ENCODE peak calls at places on chromosomes 7 and 10, in ten cellular contexts. R is AG09309, E is mammary epithelial cell, K is fibroblast of lung, I is heart left ventricle, T is brain microvascular endothelial cell, D is GM13976, H is lower lobe of right lung, J is GM20000, P is right atrium auricular region. G is an unnamed sample.

GRCh38 chr10:65565246-65565645 is 1360.6 kb upstream of the LRRTM3 start:
- DNase-seq in D (no peak), R (no peak), I (no peak), P (no peak), J (no peak), E (no peak), K (no peak), T (no peak), H (no peak), G (no peak)

GRCh38 chr7:36796850-36797618 is 72.7 kb upstream of the AOAH start:
- DNase-seq in R (no peak), T (no peak), I (no peak), H (no peak), E (no peak), P (no peak), J (no peak), K (no peak), D (no peak), G (no peak)

GRCh38 chr10:31926154-31926553 is 2.5 kb downstream of the ARHGAP12 start:
- DNase-seq in K (no peak), H (no peak), T (no peak), D (no peak), E (peak; percentile 8), J (no peak), I (no peak), R (no peak), P (no peak), G (no peak)

GRCh38 chr7:135710417-135711138 is 17.4 kb downstream of the SLC13A4 start:
- DNase-seq in E (no peak), J (peak; percentile 66), T (no peak), K (no peak), H (no peak), I (no peak), R (no peak), P (no peak), D (peak; percentile 77), G (no peak)

GRCh38 chr10:52394246-52394645 is 80.2 kb downstream of the DKK1 start:
- DNase-seq in J (no peak), H (no peak), K (no peak), T (no peak), R (no peak), I (no peak), E (no peak), D (no peak), P (no peak), G (no peak)

GRCh38 chr7:35596061-35596460 is 98.9 kb downstream of the HERPUD2 start:
- DNase-seq in D (no peak), T (peak; percentile 48), P (no peak), J (no peak), K (peak; percentile 25), I (peak; percentile 40), H (no peak), R (no peak), E (no peak), G (no peak)

GRCh38 chr10:113961261-113961938 is 82.3 kb upstream of the ADRB1 start:
- DNase-seq in I (no peak), R (no peak), E (no peak), P (no peak), J (peak; percentile 65), D (peak; percentile 67), H (no peak), T (no peak), K (no peak), G (no peak)

GRCh38 chr7:4861227-4861626 is 603 bp downstream of the PAPOLB start:
- DNase-seq in R (no peak), T (no peak), P (no peak), J (no peak), E (no peak), I (no peak), D (no peak), K (no peak), H (no peak), G (no peak)

GRCh38 chr7:13197501-13197900 is 510.1 kb downstream of the ARL4A start:
- DNase-seq in K (peak; percentile 78), E (no peak), H (no peak), J (no peak), P (no peak), D (no peak), R (peak; percentile 27), I (no peak), T (no peak), G (no peak)

GRCh38 chr10:13717571-13717935 is 130.8 kb downstream of the PRPF18 start:
- DNase-seq in K (no peak), D (no peak), I (no peak), H (no peak), J (no peak), P (no peak), E (peak; percentile 15), T (no peak), R (no peak), G (no peak)

GRCh38 chr7:106031271-106032029 is 68.4 kb downstream of the CDHR3 start:
- DNase-seq in H (no peak), T (no peak), I (no peak), R (no peak), E (no peak), P (no peak), K (peak; percentile 29), J (no peak), D (no peak), G (no peak)

GRCh38 chr7:106029448-106029847 is 66.4 kb downstream of the CDHR3 start:
- DNase-seq in T (no peak), D (no peak), K (no peak), P (no peak), H (no peak), E (no peak), R (no peak), I (no peak), J (no peak), G (no peak)

GRCh38 chr7:106033735-106034134 is 70.7 kb downstream of the CDHR3 start:
- DNase-seq in K (no peak), R (no peak), T (no peak), J (no peak), D (no peak), I (no peak), H (no peak), E (no peak), P (no peak), G (no peak)

GRCh38 chr7:106032295-106032694 is 69.2 kb downstream of the CDHR3 start:
- DNase-seq in R (no peak), K (no peak), P (no peak), J (no peak), T (no peak), I (no peak), D (no peak), H (no peak), E (no peak), G (no peak)

DNA sequence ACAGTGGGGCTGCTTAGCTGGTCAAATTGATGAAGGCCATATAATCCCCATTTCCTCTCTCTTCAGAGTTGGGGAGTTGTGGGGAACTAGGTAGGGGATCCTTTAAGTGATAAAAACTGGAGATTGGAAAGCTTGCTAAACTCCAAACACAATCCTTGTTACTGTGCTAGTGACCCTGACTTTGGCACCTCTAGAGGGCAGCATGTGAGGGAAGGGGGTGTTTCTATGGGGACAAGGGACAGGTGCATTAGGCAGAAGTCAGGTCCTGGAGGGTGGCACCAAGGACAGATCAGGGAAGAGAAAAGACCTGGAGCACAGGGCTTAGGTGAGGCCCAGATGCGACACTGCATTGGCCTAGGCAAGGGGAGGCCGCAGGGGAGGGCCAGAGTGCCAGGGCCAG is 66.9 kb downstream of the CDHR3 start:
- DNase-seq in R (no peak), I (no peak), D (no peak), H (no peak), K (no peak), E (no peak), J (no peak), T (no peak), P (no peak), G (no peak)
- TF ChIP-seq CTCF in R (no peak), I (no peak), D (peak; percentile 14), H (no peak), K (no peak), E (no peak), J (no peak), T (peak; percentile 19), P (no peak), G (no peak)

GRCh38 chr10:54983255-54983654 is 182.2 kb upstream of the PCDH15 start:
- DNase-seq in H (no peak), I (no peak), J (no peak), E (no peak), T (no peak), K (peak; percentile 4), R (no peak), P (no peak), D (no peak), G (no peak)

DNA sequence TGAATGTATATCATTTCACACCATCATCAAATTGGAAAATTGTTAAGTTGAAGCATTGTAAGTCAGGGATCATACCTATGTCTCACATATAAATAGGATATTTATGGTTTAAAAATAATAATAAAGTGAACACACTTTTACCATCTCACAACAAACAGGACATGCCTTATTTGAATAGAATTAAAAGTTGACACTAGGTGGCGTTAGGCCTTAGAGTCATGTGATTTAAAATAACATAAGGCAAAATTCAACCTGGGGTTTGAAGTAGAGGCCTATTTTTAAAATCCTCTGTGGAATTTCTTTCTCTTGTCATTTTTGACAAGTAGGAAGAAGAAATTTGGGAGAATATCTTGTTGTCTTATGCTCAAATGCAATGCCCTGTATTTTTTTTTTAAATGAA is 184.7 kb upstream of the PCDH15 start:
- DNase-seq in I (no peak), D (no peak), P (no peak), E (peak; percentile 4), R (no peak), K (peak; percentile 5), H (no peak), T (no peak), J (peak; percentile 6), G (no peak)
- TF ChIP-seq CTCF in I (peak; percentile 42), D (peak; percentile 26), P (no peak), E (peak; percentile 50), R (no peak), K (no peak), H (peak; percentile 37), T (no peak), J (no peak), G (peak; percentile 45)

DNA sequence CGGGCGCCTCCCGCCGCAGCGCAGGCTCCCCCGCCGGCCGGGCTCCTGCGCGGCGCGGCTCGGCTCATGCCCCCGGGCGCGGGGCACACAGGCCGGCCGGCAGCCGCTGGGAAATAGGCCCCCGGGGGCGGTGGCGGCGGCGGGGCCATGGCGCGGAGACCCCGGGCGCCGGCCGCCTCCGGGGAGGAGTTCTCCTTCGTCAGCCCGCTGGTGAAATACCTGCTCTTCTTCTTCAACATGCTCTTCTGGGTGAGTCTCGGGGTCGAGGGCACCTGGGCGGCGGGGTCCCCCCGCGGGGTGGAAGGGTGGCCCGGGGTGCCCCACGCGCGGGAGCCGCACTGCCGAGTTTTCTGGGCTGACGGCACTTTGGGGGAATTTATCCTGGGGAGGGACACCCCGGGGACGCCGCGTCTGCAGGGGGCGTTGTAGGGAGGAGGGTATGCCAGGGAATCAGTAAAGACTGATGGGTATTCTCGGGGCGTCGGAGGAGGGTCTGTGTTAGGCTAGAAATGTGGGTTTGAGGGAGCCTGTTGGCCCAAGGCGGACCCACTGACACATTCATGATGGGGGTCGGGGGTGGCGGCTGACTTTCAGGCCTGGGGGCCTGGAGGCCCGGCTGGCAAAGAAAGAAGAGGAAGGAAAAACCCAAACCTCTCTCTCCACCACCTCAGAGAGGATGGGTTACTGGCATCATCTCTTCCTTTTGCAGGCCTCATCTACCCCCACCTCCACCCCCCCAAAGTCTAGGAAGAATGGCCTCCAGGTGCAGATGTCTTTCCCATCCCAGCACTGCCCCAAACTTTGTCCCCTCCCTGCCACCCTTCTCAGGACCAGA is 544 bp downstream of the TSPAN33 start:
- DNase-seq in H (no peak), K (no peak), T (no peak), P (no peak), D (peak; percentile 52), I (no peak), R (no peak), J (no peak), E (no peak), G (no peak)
- TF ChIP-seq CTCF in H (no peak), K (peak; percentile 13), T (peak; percentile 37), P (no peak), D (peak; percentile 63), I (no peak), R (peak; percentile 5), J (peak; percentile 49), E (peak; percentile 41), G (peak; percentile 30)

GRCh38 chr7:124101173-124101768 is 68.4 kb upstream of the TMEM229A start:
- DNase-seq in H (no peak), D (peak; percentile 21), P (no peak), E (no peak), T (no peak), R (no peak), K (no peak), J (peak; percentile 13), I (no peak), G (no peak)
- TF ChIP-seq CTCF in H (peak; percentile 33), D (peak; percentile 44), P (no peak), E (peak; percentile 57), T (peak; percentile 59), R (no peak), K (peak; percentile 20), J (no peak), I (peak; percentile 26), G (peak; percentile 67)

G was measured in osteocyte.